ENCODE peak calls at places on chromosomes 4 and X, in ten cellular contexts. W is spleen, X is osteoblast, L is uterus, K is brain microvascular endothelial cell, B is testis, Y is lower lobe of right lung, N is right atrium auricular region, A is body of pancreas, G is lung. J is an unnamed sample.

GRCh38 chr4:83629945-83630684 is 94.2 kb downstream of the GPAT3 start:
- DNase-seq in X (peak; percentile 38), L (peak; percentile 49), B (no peak), K (peak; percentile 21), Y (peak; percentile 55), G (peak; percentile 48), N (no peak), W (no peak), A (peak; percentile 52), J (no peak)

GRCh38 chrX:128816919-128817318 is 706.4 kb downstream of the SMARCA1 start:
- DNase-seq in B (no peak), L (no peak), K (no peak), X (no peak), N (no peak), G (no peak), Y (no peak), W (no peak), A (no peak), J (no peak)

GRCh38 chr4:6943870-6944195 is 34.2 kb downstream of the TBC1D14 start:
- DNase-seq in K (no peak), L (no peak), X (no peak), Y (no peak), W (peak; percentile 63), B (no peak), N (no peak), G (no peak), A (no peak), J (no peak)

GRCh38 chrX:109629310-109629709 is 4.3 kb upstream of the KCNE5 start:
- DNase-seq in Y (no peak), B (no peak), G (no peak), A (peak; percentile 18), K (no peak), W (no peak), L (no peak), X (no peak), N (no peak), J (no peak)

GRCh38 chr4:123871351-123871750 is 474.8 kb downstream of the SPRY1 start:
- DNase-seq in A (no peak), N (no peak), K (no peak), B (no peak), Y (no peak), L (no peak), G (no peak), W (no peak), X (no peak), J (no peak)

GRCh38 chrX:46777971-46778810 is 19.3 kb upstream of the SLC9A7 start:
- DNase-seq in A (no peak), G (no peak), X (no peak), N (no peak), W (no peak), L (no peak), Y (no peak), B (peak; percentile 13), K (peak; percentile 35), J (no peak)

GRCh38 chr4:149711588-149711987 is 104.1 kb downstream of the IQCM start:
- DNase-seq in G (no peak), N (no peak), X (no peak), Y (no peak), L (no peak), K (no peak), W (no peak), B (no peak), A (no peak), J (no peak)

GRCh38 chrX:41180194-41180902 is 95.1 kb downstream of the USP9X start:
- DNase-seq in X (peak; percentile 67), B (peak; percentile 40), A (peak; percentile 45), K (peak; percentile 69), W (no peak), L (peak; percentile 39), Y (no peak), N (peak; percentile 62), G (peak; percentile 38), J (peak; percentile 42)

GRCh38 chr4:186249785-186250739 is 15.9 kb upstream of the F11 start:
- DNase-seq in K (peak; percentile 30), G (no peak), N (no peak), X (no peak), L (no peak), A (no peak), W (no peak), B (no peak), Y (no peak), J (no peak)

GRCh38 chr4:25635501-25635900 is 20.1 kb upstream of the SLC34A2 start:
- DNase-seq in N (no peak), K (no peak), G (no peak), L (no peak), X (no peak), W (no peak), Y (no peak), B (no peak), A (no peak), J (no peak)

DNA sequence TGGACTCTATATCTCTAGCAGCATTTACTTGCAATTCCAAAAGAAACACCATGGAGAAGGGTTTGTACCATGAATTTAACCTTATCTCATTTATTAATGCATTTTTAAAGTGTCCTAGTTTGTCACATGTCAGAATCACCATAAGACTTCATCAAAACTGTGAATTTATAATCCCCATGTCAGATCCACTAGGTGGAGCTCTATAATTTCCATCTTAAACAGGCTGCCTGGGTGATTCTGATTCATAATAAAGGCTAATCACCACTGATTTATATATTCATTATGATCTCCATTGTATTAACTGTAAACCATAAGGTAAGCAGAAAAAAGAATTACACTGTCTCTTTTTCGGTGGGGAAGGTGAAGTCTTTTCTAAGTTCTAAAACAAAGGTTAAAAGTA is 4.0 kb downstream of the TCEAL2 start:
- DNase-seq in G (no peak), L (no peak), X (peak; percentile 85), K (no peak), Y (no peak), A (no peak), B (no peak), W (no peak), N (no peak), J (no peak)
- TF ChIP-seq CTCF in G (no peak), L (peak; percentile 18), X (peak; percentile 58), K (peak; percentile 20), Y (no peak), A (peak; percentile 25), B (no peak), W (no peak), N (peak; percentile 42), J (peak; percentile 48)

GRCh38 chr4:177006331-177006730 is 213.6 kb upstream of the VEGFC start:
- DNase-seq in A (no peak), B (no peak), X (no peak), L (no peak), W (no peak), G (no peak), K (no peak), Y (no peak), N (no peak), J (no peak)
- H3K27ac ChIP-seq in A (no peak overlapping the region), B (no peak overlapping the region), X (peak overlapping the region; percentile 82), L (no peak overlapping the region), W (no peak overlapping the region), G (no peak overlapping the region), K (no peak overlapping the region), Y (no peak overlapping the region), N (no peak overlapping the region), J (no peak overlapping the region)

DNA sequence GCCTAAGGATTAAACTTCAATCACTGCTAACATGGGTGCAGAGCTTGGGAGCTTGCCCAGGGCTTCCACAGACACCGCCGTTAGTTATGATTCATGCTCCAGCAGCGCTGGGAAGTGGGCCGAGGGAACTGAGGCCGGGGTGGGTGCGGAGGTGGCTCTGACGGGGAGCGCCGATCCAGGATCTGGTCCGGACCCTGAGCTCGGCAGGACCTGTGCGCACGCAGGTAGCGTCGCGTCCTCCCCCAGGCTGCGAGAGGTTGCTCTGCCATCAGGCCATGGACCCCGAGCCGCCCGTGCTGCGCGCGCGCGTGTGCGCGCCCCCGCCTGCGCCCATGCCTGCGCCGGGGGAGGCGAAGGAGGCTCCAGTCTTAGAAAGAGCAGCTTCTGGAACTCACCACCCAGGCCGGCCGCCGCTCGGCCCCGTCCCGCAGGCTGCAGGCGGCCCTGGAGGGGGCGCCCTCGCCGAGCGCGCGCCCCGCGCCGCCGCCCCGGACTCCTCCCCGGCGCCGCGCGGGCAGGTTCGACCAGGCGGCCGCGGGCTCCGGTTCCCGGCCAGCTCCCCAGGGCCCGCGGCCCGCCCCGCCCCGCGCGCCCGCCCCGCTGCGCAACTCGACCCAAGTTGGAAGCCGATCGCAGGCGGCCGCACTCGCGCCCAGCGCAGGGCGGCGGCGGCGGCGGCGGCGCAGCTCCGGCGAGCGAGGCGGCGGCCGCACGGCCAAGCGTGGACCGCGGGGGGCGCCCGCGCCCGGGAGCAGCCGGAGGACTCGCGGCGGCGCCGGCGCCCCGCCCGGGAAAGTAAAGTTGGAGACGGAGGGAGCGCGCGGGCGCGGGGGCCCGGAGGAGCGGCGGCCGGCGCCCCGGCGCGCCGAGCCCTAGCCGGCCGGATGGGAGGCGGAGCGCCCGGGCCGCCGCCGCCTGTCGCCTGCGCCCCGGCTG is 646 bp upstream of the ADRA2C start:
- DNase-seq in K (peak; percentile 37), W (no peak), Y (no peak), B (peak; percentile 58), G (no peak), X (peak; percentile 100), L (peak; percentile 52), A (peak; percentile 51), N (no peak), J (no peak)
- TF ChIP-seq CTCF in K (no peak), W (no peak), Y (no peak), B (peak; percentile 49), G (no peak), X (no peak), L (peak; percentile 13), A (no peak), N (no peak), J (no peak)

DNA sequence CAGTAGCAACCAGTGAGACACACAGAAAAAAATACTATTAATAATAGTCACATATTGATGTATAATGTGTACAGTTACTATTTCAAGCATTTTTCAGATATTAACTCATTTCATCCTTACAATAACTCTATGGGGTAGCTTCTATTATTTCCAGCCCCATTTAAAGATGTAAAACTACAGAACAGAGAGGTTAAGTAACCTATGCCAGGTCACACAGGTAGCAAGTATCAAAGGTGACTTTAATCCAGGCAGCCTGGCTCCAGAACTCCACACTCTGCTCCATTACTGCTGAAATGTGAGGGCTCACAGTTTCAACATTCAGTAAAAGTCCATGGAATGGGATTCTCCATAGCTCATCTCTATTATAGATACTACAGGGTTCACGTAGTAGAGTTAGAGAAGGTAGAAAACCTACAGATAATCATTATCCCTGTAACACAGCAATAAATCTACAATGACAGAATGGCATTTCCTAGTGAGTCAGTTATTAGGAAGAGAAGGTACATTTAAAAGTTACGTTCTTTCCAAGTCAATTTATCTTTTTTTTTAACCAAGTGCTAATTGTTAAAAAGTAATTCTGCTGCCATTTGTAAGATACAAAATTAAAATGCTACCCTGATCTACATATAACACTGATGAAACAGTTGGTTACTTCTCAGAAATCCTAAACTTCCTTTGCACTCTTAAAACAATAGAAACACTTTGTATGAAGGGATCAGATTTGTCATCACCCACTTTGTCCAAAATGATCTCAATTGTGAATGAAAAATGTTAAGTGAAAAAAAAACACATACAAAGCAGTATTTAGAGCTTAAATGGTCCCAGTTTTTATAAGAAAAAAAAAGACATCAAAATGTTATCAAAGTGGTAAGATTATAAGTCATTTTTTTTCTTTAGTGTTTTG is 18.7 kb downstream of the RELL1 start:
- DNase-seq in N (no peak), X (peak; percentile 74), K (no peak), L (no peak), B (no peak), Y (no peak), A (no peak), W (no peak), G (no peak), J (no peak)
- H3K27ac ChIP-seq in N (peak overlapping the region; percentile 67), X (peak overlapping the region; percentile 62), K (peak overlapping the region; percentile 50), L (peak overlapping the region; percentile 38), B (no peak overlapping the region), Y (peak overlapping the region; percentile 9), A (peak overlapping the region; percentile 40), W (peak overlapping the region; percentile 66), G (peak overlapping the region; percentile 85), J (no peak overlapping the region)

GRCh38 chrX:70762285-70762684 is 146.2 kb downstream of the TEX11 start:
- DNase-seq in L (no peak), W (no peak), G (no peak), K (no peak), B (no peak), N (no peak), Y (no peak), A (no peak), X (no peak), J (no peak)
- TF ChIP-seq CTCF in L (no peak), W (no peak), G (no peak), K (peak; percentile 8), B (no peak), N (no peak), Y (no peak), A (no peak), X (no peak), J (no peak)

J was measured in CD4-positive, alpha-beta T cell.